ENCODE peak calls at places on chromosomes 1 and 21, in seven cellular contexts. S, T, D, K, U, E and I are unnamed samples.

GRCh38 chr21:17803536-17803935 is 15.6 kb downstream of the C21orf91 start:
- DNase-seq in E (no peak), T (no peak), D (no peak), K (no peak), U (no peak), S (no peak), I (no peak)

GRCh38 chr1:116855220-116855619 is 54.5 kb upstream of the PTGFRN start:
- DNase-seq in D (peak), K (peak), U (no peak), E (no peak), T (peak), S (peak), I (peak)

GRCh38 chr1:85060038-85060437 is 11.7 kb upstream of the MCOLN3 start:
- DNase-seq in K (no peak), D (no peak), S (no peak), E (no peak), T (no peak), U (no peak), I (no peak)

GRCh38 chr1:104291156-104291555 is 541.5 kb downstream of the AMY1C start:
- DNase-seq in T (no peak), D (no peak), K (no peak), S (no peak), U (no peak), E (no peak), I (no peak)

GRCh38 chr1:32221581-32221979 is 573 bp downstream of the TMEM234 start:
- DNase-seq in T (no peak), E (no peak), K (no peak), D (no peak), S (no peak), U (no peak), I (peak)

GRCh38 chr1:220386494-220387195 is 114.4 kb upstream of the RAB3GAP2 start:
- DNase-seq in T (no peak), U (no peak), D (no peak), S (no peak), E (no peak), K (no peak), I (no peak)

GRCh38 chr1:244552336-244552735 is 91.3 kb downstream of the CATSPERE start:
- DNase-seq in T (no peak), K (no peak), D (no peak), E (no peak), S (peak), U (no peak), I (no peak)

GRCh38 chr1:214558002-214558770 is 6.8 kb upstream of the PTPN14 start:
- DNase-seq in D (no peak), S (peak), K (peak), T (peak), U (peak), E (peak), I (peak)

GRCh38 chr1:35324486-35324885 is 56.0 kb downstream of the ZMYM4 start:
- DNase-seq in S (peak), E (no peak), K (peak), U (peak), D (no peak), T (peak), I (peak)

GRCh38 chr1:92817986-92818764 is 13.7 kb upstream of the RPL5 start:
- DNase-seq in D (peak), K (no peak), S (peak), E (peak), T (peak), U (no peak), I (peak)

GRCh38 chr1:99606306-99606705 is 39.6 kb upstream of the PALMD start:
- DNase-seq in U (peak), S (peak), K (no peak), D (no peak), E (no peak), T (no peak), I (no peak)

GRCh38 chr1:99600782-99601181 is 45.1 kb upstream of the PALMD start:
- DNase-seq in U (no peak), K (peak), S (no peak), E (no peak), T (peak), D (no peak), I (no peak)

GRCh38 chr1:99602404-99602969 is 43.4 kb upstream of the PALMD start:
- DNase-seq in S (no peak), K (no peak), E (no peak), T (no peak), U (no peak), D (no peak), I (no peak)

GRCh38 chr1:99601709-99602403 is 44.1 kb upstream of the PALMD start:
- DNase-seq in U (no peak), D (no peak), K (no peak), E (no peak), T (no peak), S (no peak), I (no peak)

GRCh38 chr1:99603699-99604595 is 42.0 kb upstream of the PALMD start:
- DNase-seq in E (no peak), S (peak), K (peak), T (peak), D (no peak), U (peak), I (peak)
- H3K4me3 ChIP-seq in E (no peak), S (peak), K (no peak), T (no peak), D (no peak), U (no peak), I (peak)

DNA sequence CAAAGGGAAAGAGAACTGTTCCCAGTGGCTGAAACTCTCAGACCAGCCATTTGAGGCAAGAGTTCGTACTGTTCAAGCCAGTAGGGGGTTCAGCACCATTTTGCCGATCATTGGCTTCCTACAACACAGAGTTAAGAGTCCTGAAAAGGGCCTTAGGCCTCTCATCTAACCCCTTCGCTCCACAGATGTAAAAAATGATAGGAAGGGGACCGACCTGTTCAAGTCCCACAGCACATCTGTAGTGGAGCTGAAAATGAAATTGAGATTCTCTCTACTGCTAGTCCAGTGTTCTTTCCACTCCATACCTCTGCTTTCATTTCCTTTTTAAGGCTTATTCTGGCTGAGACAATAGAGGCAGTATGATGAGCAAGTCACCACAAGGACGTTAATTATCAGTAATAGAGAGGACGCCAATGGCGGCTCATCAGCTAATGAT is 1.1 kb downstream of the DDR2 start:
- DNase-seq in E (peak), K (no peak), U (peak), D (no peak), S (peak), T (peak), I (peak)
- H3K9ac ChIP-seq in E (no peak), K (peak), U (peak), D (no peak), S (peak), T (peak), I (peak)

GRCh38 chr1:1342061-1342562 is 7.1 kb downstream of the DVL1 start:
- DNase-seq in D (no peak), U (no peak), S (no peak), E (no peak), K (no peak), T (no peak), I (no peak)

GRCh38 chr1:1345384-1345783 is 3.8 kb downstream of the DVL1 start:
- DNase-seq in D (no peak), T (no peak), U (no peak), S (no peak), E (no peak), K (no peak), I (no peak)

GRCh38 chr1:1342584-1343115 is 6.6 kb downstream of the DVL1 start:
- DNase-seq in T (no peak), E (no peak), D (no peak), K (no peak), U (no peak), S (no peak), I (no peak)

GRCh38 chr1:1344672-1345361 is 4.4 kb downstream of the DVL1 start:
- DNase-seq in D (peak), S (peak), K (peak), T (peak), U (peak), E (peak), I (peak)

GRCh38 chr1:1343811-1344421 is 5.3 kb downstream of the DVL1 start:
- DNase-seq in E (no peak), D (no peak), T (no peak), K (no peak), S (no peak), U (no peak), I (no peak)
- H3K4me3 ChIP-seq in E (no peak), D (no peak), T (no peak), K (no peak), S (no peak), U (no peak), I (no peak)

DNA sequence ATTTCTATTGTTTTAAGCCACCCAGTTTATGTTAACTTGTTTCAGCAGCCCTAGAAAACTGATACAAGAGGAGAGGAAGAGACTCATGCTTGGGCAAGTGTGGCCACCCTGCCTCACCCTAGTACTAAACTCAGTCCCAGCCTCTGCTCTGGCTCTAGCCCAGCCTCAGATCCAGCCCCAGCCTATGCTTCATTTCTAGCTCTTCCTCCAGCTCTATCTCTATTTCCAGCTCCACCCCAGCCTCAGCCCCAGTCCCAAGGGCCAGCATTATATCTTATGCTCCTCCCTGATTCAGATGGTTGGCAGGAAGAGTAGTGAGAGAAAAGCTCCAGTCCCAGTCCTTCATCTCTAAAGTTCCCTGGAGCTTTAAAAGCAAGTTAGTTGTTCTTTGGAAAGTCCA is 535.5 kb downstream of the PTPRC start:
- DNase-seq in D (no peak), E (no peak), T (no peak), K (no peak), S (no peak), U (no peak), I (no peak)
- H3K9ac ChIP-seq in D (no peak), E (no peak), T (no peak), K (no peak), S (no peak), U (no peak), I (no peak)

DNA sequence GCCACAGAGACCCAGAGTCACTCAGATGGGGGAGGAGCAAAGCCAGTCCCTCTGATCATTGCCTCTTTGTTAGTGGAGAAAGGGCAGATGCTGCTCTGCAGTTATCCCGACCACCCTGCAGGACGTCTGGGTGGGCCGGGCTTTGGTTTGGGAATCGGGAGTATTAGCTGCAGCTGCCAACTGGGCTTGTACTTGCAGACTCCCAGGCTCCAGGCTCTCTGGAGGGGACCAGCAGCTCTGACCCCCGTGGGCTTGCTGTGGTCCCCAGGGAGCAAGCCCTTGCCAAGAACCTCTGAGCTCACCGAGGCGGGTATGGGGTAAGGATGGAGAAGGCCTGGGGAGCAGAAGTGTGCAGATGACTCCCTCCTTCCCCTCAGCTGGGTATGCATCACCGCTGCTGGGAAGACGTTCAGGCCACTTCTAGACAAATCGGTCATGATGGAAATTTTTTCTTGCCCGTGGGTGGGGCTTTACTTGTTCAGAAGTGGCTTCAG is 21.6 kb downstream of the MAPKAPK2 start:
- DNase-seq in D (peak), T (peak), S (peak), K (peak), E (no peak), U (peak), I (peak)
- H3K4me3 ChIP-seq in D (no peak), T (no peak), S (peak), K (no peak), E (no peak), U (no peak), I (peak)